ENCODE peak calls at places on chromosomes 11 and 22, in ten cellular contexts. L is germinal center; S is brain microvascular endothelial cell; B is NCI-H1417 treated with DMSO at 0.1 percent for 48 hours; D is transverse colon; A is LHCN-M2; P is stimulated activated CD4-positive, alpha-beta T cell treated with anti-CD3 and anti-CD28 coated beads, Interleukin-2, amount 100 ng/mL, for 4 hours; F is neural crest cell; G is Calu3; N is NCI-H774. V is an unnamed sample.
A peak's percentile ranks its signal among the peaks of the same experiment; 100 is the strongest.

GRCh38 chr11:87740968-87741367 is 434.3 kb downstream of the RAB38 start:
- DNase-seq in N (no peak), D (no peak), B (no peak), L (no peak), P (no peak), S (no peak), A (no peak), F (no peak), G (no peak), V (no peak)

GRCh38 chr22:25139062-25139461 is 60.6 kb upstream of the CRYBB3 start:
- DNase-seq in G (no peak), F (no peak), S (no peak), L (no peak), N (no peak), D (peak; percentile 59), B (no peak), A (no peak), P (no peak), V (no peak)

GRCh38 chr11:35944503-35945136 is 758 bp downstream of the LDLRAD3 start:
- DNase-seq in D (no peak), L (no peak), N (no peak), P (no peak), G (no peak), B (no peak), A (peak; percentile 75), S (peak; percentile 7), F (no peak), V (no peak)

GRCh38 chr11:1027483-1028290 is 8.8 kb downstream of the MUC6 start:
- DNase-seq in F (no peak), A (no peak), P (no peak), S (no peak), D (no peak), B (no peak), N (no peak), G (no peak), L (no peak), V (no peak)

GRCh38 chr22:36234919-36235318 is 4.4 kb downstream of the APOL2 start:
- DNase-seq in N (no peak), B (no peak), D (no peak), S (no peak), G (no peak), P (no peak), F (no peak), L (no peak), A (no peak), V (no peak)

GRCh38 chr11:126997196-126997595 is 3.4 kb downstream of the KIRREL3 start:
- DNase-seq in F (no peak), G (no peak), N (no peak), B (no peak), S (no peak), A (peak; percentile 40), P (no peak), D (no peak), L (no peak), V (no peak)

GRCh38 chr11:116357769-116358544 is 414.8 kb downstream of the BUD13 start:
- DNase-seq in N (no peak), S (no peak), G (no peak), L (no peak), A (no peak), D (peak; percentile 37), P (no peak), F (peak; percentile 40), B (no peak), V (peak; percentile 11)

GRCh38 chr22:19876941-19877625 is 22.4 kb upstream of the GNB1L start:
- DNase-seq in S (no peak), L (no peak), P (no peak), G (no peak), N (no peak), D (no peak), A (no peak), F (no peak), B (no peak), V (no peak)

GRCh38 chr11:64877390-64878222 is 815 bp downstream of the EHD1 start:
- DNase-seq in S (no peak), P (no peak), A (no peak), B (no peak), L (no peak), D (peak; percentile 40), G (no peak), F (no peak), N (no peak), V (no peak)

GRCh38 chr11:121291319-121291718 is 1.3 kb upstream of the SC5D start:
- DNase-seq in D (no peak), N (no peak), S (no peak), G (no peak), B (no peak), F (no peak), P (no peak), L (no peak), A (no peak), V (no peak)

GRCh38 chr11:65456418-65456817 is 33.8 kb downstream of the NEAT1 start:
- DNase-seq in F (no peak), S (no peak), B (no peak), P (no peak), N (no peak), G (no peak), L (no peak), D (no peak), A (no peak), V (no peak)

GRCh38 chr22:35587447-35587870 is 29.7 kb downstream of the MB start:
- DNase-seq in L (no peak), F (no peak), N (no peak), S (no peak), D (peak; percentile 60), G (peak; percentile 63), P (no peak), B (no peak), A (no peak), V (no peak)

GRCh38 chr11:68191661-68192579 is 21.2 kb downstream of the KMT5B start:
- DNase-seq in S (no peak), D (no peak), N (no peak), L (no peak), P (no peak), B (no peak), F (no peak), A (no peak), G (no peak), V (peak; percentile 27)

GRCh38 chr11:70024773-70025045 is 53.4 kb upstream of the ANO1 start:
- DNase-seq in P (no peak), D (no peak), L (no peak), B (no peak), G (no peak), F (no peak), A (no peak), S (no peak), N (no peak), V (no peak)

V was measured in trophoblast cell.